ENCODE peak calls at places on chromosomes 13 and 19, in nine cellular contexts. L, K, Z, M, U, A, Q, R and O are unnamed samples.

GRCh38 chr19:12838893-12839656 is 760 bp downstream of the MAST1 start:
- DNase-seq in Z (no peak), Q (no peak), K (no peak), M (no peak), L (peak), A (no peak), U (no peak), R (no peak), O (no peak)

GRCh38 chr13:47858678-47859050 is 142.4 kb downstream of the SUCLA2 start:
- DNase-seq in Z (no peak), U (no peak), L (no peak), Q (no peak), A (no peak), K (no peak), R (no peak), M (no peak), O (no peak)

GRCh38 chr19:45677351-45678230 is 9.6 kb downstream of the GIPR start:
- DNase-seq in U (peak), M (peak), K (peak), Z (peak), R (no peak), L (peak), Q (peak), A (peak), O (no peak)

GRCh38 chr19:2333807-2334211 is 5.3 kb downstream of the SPPL2B start:
- DNase-seq in Z (no peak), K (no peak), A (no peak), M (no peak), Q (no peak), R (no peak), U (no peak), L (no peak), O (no peak)

GRCh38 chr13:28621439-28621838 is 37.5 kb upstream of the POMP start:
- DNase-seq in K (no peak), L (no peak), A (no peak), Q (no peak), R (no peak), Z (no peak), M (no peak), U (no peak), O (no peak)

GRCh38 chr13:65830411-65831172 is 1399.5 kb downstream of the PCDH9 start:
- DNase-seq in Q (no peak), Z (no peak), U (no peak), L (no peak), M (no peak), K (no peak), A (no peak), R (no peak), O (no peak)

GRCh38 chr13:46377554-46377953 is 9.5 kb downstream of the RUBCNL start:
- DNase-seq in M (no peak), R (no peak), U (no peak), L (no peak), K (no peak), Z (no peak), A (no peak), Q (no peak), O (peak)

GRCh38 chr19:4277051-4277700 is 1.9 kb upstream of the SHD start:
- DNase-seq in L (peak), A (no peak), M (no peak), Z (peak), U (no peak), K (no peak), Q (no peak), R (no peak), O (no peak)

GRCh38 chr13:60612593-60612992 is 215.6 kb downstream of the TDRD3 start:
- DNase-seq in L (no peak), Z (no peak), K (no peak), A (no peak), Q (no peak), M (no peak), U (no peak), R (no peak), O (peak)

GRCh38 chr19:28577199-28577598 is 635.8 kb downstream of the UQCRFS1 start:
- DNase-seq in L (no peak), U (no peak), K (no peak), Q (no peak), A (no peak), R (no peak), Z (no peak), M (no peak), O (no peak)

GRCh38 chr13:36981156-36981743 is 17.9 kb downstream of the ALG5 start:
- DNase-seq in R (no peak), K (no peak), M (peak), U (no peak), A (peak), L (peak), Q (peak), Z (peak), O (no peak)

GRCh38 chr13:100434010-100434763 is 154.4 kb downstream of the GGACT start:
- DNase-seq in K (peak), U (peak), A (peak), Z (no peak), R (no peak), M (no peak), L (no peak), Q (peak), O (no peak)

GRCh38 chr19:42252365-42253244 is 2.3 kb downstream of the ERF start:
- DNase-seq in L (peak), M (peak), K (no peak), A (peak), Z (peak), R (no peak), U (no peak), Q (no peak), O (peak)

GRCh38 chr19:16433986-16434385 is 37.8 kb downstream of the EPS15L1 start:
- DNase-seq in A (no peak), K (no peak), U (no peak), L (no peak), R (no peak), Z (no peak), Q (no peak), M (no peak), O (no peak)

GRCh38 chr19:35314031-35314430 is 15.0 kb upstream of the CD22 start:
- DNase-seq in U (no peak), L (no peak), Z (no peak), K (no peak), Q (no peak), A (no peak), M (no peak), R (no peak), O (no peak)

GRCh38 chr19:6501740-6502648 is at the start of gene TUBB4A:
- DNase-seq in K (no peak), U (no peak), A (no peak), Q (no peak), R (no peak), L (peak), Z (peak), M (peak), O (no peak)

GRCh38 chr19:34480971-34481821 is at the start of gene WTIP:
- DNase-seq in Q (peak), A (peak), Z (peak), U (no peak), M (no peak), L (peak), R (no peak), K (peak), O (no peak)

GRCh38 chr13:72726721-72727416 is 560 bp downstream of the MZT1 start:
- DNase-seq in U (no peak), A (peak), Q (peak), L (peak), R (no peak), Z (peak), K (peak), M (peak), O (peak)

GRCh38 chr19:16888629-16889371 is at the start of gene F2RL3:
- DNase-seq in U (no peak), Z (peak), M (peak), K (no peak), L (peak), A (no peak), Q (no peak), R (no peak), O (peak)

GRCh38 chr19:10339380-10339960 is at the start of gene ICAM3:
- DNase-seq in Q (no peak), A (no peak), M (no peak), L (no peak), R (no peak), U (peak), K (no peak), Z (no peak), O (peak)

GRCh38 chr13:111239754-111240670 is 80.4 kb upstream of the TEX29 start:
- DNase-seq in U (no peak), K (no peak), L (no peak), R (no peak), Z (no peak), A (no peak), M (no peak), Q (no peak), O (no peak)

GRCh38 chr13:112990783-112991182 is 21.8 kb downstream of the MCF2L start:
- DNase-seq in Z (peak), R (no peak), K (no peak), Q (no peak), U (no peak), L (peak), A (no peak), M (no peak), O (no peak)

GRCh38 chr19:45591004-45591637 is 6.5 kb upstream of the OPA3 start:
- DNase-seq in Z (peak), M (peak), K (no peak), L (peak), U (no peak), R (no peak), A (peak), Q (peak), O (peak)

GRCh38 chr13:113756441-113757097 is 2.5 kb upstream of the TMEM255B start:
- DNase-seq in Z (no peak), L (no peak), M (no peak), R (no peak), A (no peak), U (no peak), Q (no peak), K (no peak), O (no peak)

GRCh38 chr19:44800461-44800860 is 8.4 kb upstream of the BCAM start:
- DNase-seq in L (peak), A (peak), R (no peak), Z (peak), K (no peak), U (peak), M (peak), Q (peak), O (peak)

GRCh38 chr13:50127017-50127725 is 111.9 kb downstream of the KCNRG start:
- DNase-seq in L (no peak), Z (peak), M (no peak), Q (no peak), R (no peak), U (no peak), A (no peak), K (no peak), O (no peak)

GRCh38 chr13:49858183-49858856 is 65.8 kb upstream of the KPNA3 start:
- DNase-seq in Q (peak), R (peak), Z (no peak), A (peak), K (no peak), L (no peak), M (no peak), U (no peak), O (no peak)

GRCh38 chr13:50805805-50806204 is 37.7 kb downstream of the DLEU7 start:
- DNase-seq in K (peak), M (no peak), Z (peak), R (no peak), U (no peak), Q (peak), A (peak), L (no peak), O (no peak)

GRCh38 chr19:30393729-30394480 is 21.7 kb downstream of the ZNF536 start:
- DNase-seq in K (no peak), Z (no peak), L (no peak), R (no peak), Q (no peak), U (no peak), M (no peak), A (no peak), O (no peak)

GRCh38 chr13:110397445-110397844 is 90.4 kb downstream of the COL4A2 start:
- DNase-seq in L (no peak), M (no peak), K (no peak), Z (no peak), A (no peak), Q (no peak), U (no peak), R (no peak), O (no peak)

GRCh38 chr19:29810504-29810871 is 1.3 kb upstream of the CCNE1 start:
- DNase-seq in K (no peak), M (peak), Q (no peak), L (no peak), U (no peak), A (peak), R (no peak), Z (no peak), O (no peak)

GRCh38 chr13:24254151-24254810 is 55.1 kb upstream of the C1QTNF9 start:
- DNase-seq in A (no peak), L (no peak), M (no peak), R (no peak), Q (no peak), Z (no peak), U (no peak), K (no peak), O (peak)

GRCh38 chr13:29436291-29436690 is 159.2 kb downstream of the SLC7A1 start:
- DNase-seq in Z (no peak), U (no peak), A (no peak), R (no peak), L (no peak), K (no peak), Q (no peak), M (no peak), O (no peak)

GRCh38 chr13:73059460-73060250 is 850 bp downstream of the KLF5 start:
- DNase-seq in R (no peak), U (no peak), M (peak), Q (peak), Z (peak), L (no peak), K (no peak), A (no peak), O (peak)

GRCh38 chr13:94620286-94620896 is 18.7 kb downstream of the GPR180 start:
- DNase-seq in U (no peak), M (peak), R (no peak), Q (peak), A (peak), K (peak), L (peak), Z (peak), O (no peak)

GRCh38 chr13:41111454-41111853 is 21.1 kb downstream of the KBTBD6 start:
- DNase-seq in Q (no peak), L (no peak), M (no peak), R (no peak), Z (no peak), K (no peak), A (no peak), U (no peak), O (no peak)

GRCh38 chr19:52451241-52451640 is 2.1 kb upstream of the ZNF578 start:
- DNase-seq in A (no peak), R (no peak), Q (no peak), Z (no peak), M (no peak), K (no peak), L (no peak), U (no peak), O (no peak)

GRCh38 chr13:52048516-52048915 is 24.0 kb downstream of the UTP14C start:
- DNase-seq in A (no peak), R (no peak), L (no peak), Z (no peak), Q (no peak), U (no peak), M (no peak), K (no peak), O (no peak)
- TF ChIP-seq REST in A (no peak), R (no peak), L (no peak), Z (no peak), Q (no peak), U (no peak), M (no peak), K (no peak), O (no peak)

GRCh38 chr19:37990362-37990761 is 83.4 kb downstream of the SIPA1L3 start:
- DNase-seq in Z (peak), A (peak), Q (no peak), M (no peak), K (no peak), R (no peak), U (no peak), L (no peak), O (no peak)
- TF ChIP-seq CTCF in Z (peak), A (peak), Q (no peak), M (peak), K (no peak), R (no peak), U (no peak), L (no peak), O (no peak)

DNA sequence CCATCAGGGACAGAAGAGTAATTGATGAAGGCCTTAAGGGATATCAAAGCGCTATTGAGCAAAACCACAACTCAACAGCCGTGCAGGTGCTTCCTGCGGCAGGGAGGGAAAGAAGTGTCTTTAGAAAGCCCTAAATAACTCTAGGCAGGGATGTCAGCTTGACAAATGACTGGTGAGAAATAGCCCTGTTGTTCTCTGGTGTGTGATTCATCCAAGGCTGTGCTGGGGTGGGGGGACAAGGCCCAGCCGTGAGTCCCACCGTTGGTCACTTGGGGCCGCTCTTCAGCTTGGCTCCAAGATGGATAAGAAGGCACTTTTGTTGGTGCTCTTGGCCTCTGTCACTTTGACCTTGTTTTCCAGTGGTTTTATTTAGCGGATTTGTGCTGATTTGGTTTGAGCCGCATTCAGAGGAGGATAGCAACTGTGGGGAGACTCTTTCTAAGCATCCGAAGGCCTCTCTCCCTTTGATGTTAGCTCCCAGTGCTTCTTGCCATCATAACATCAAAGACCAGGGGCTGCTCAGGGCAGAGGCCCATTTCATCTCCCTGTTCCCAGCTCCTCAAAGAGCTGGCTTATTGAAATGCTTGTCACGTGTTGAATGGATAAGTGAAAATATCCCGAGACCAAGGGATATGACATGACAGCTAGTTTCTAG is 130.3 kb upstream of the SERP2 start:
- DNase-seq in M (peak), U (no peak), Z (peak), R (no peak), Q (peak), L (peak), A (peak), K (peak), O (peak)
- TF ChIP-seq REST in M (no peak), U (no peak), Z (no peak), R (no peak), Q (no peak), L (no peak), A (no peak), K (no peak), O (no peak)

DNA sequence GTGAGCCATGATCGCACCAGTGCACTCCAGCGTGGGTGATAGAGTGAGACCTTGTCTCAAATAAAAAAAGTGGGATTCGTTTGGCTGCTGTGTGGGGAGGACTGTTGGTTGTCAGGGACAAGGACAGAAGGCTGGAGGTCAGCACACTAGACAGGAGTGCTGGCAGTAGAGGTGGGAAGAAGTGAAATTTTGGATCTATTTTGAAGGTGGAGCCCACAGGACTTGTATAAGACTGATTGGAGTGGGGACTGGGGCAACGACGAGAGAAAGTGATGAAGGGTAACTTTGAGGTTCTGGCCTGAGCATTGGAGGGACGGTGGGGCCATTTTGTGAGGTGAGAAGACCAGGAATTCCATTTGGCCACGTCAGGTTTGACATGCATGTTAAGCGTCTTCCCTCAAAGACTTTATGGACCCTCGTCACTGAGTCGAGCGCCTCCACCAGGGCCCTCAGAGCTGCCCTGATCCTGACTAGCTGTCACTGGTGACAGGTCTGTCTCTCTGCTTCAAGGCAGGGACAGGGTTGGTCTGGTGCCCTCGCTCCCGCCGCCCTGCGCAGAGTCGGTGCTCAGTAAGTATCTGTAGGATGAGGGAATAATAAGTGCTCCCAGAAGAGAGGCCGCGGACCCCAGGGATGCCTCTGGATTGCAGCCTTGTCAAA is 673 bp downstream of the CTU1 start:
- DNase-seq in K (peak), U (no peak), Q (peak), A (no peak), R (no peak), M (peak), L (no peak), Z (peak), O (no peak)
- TF ChIP-seq CTCF in K (peak), U (no peak), Q (no peak), A (no peak), R (no peak), M (no peak), L (peak), Z (no peak), O (no peak)